ENCODE peak calls at places on chromosomes 5 and 9, in seven cellular contexts. M is transverse colon, J is A549, H is ovary, V is stomach, A is H1, X is K562. B is an unnamed sample.

GRCh38 chr5:124839371-124839998 is 93.0 kb upstream of the ZNF608 start:
- DNase-seq in V (no peak), H (no peak), M (no peak), J (no peak), X (no peak), A (no peak), B (no peak)

GRCh38 chr9:18480649-18481048 is 6.7 kb downstream of the ADAMTSL1 start:
- DNase-seq in V (no peak), X (no peak), H (no peak), M (no peak), J (no peak), A (no peak), B (no peak)

GRCh38 chr9:80320916-80321315 is 749.2 kb downstream of the TLE4 start:
- DNase-seq in X (no peak), V (no peak), M (no peak), H (no peak), A (no peak), J (no peak), B (no peak)

GRCh38 chr5:169350759-169351240 is 49.9 kb upstream of the SLIT3 start:
- DNase-seq in V (no peak), J (peak; percentile 96), X (no peak), M (no peak), H (no peak), A (peak; percentile 31), B (no peak)

GRCh38 chr5:133421394-133421793 is 190.9 kb downstream of the FSTL4 start:
- DNase-seq in V (no peak), H (no peak), X (peak; percentile 58), J (peak; percentile 36), A (peak; percentile 49), M (no peak), B (no peak)

GRCh38 chr9:36317766-36318165 is 59.5 kb upstream of the GNE start:
- DNase-seq in H (no peak), J (peak; percentile 95), M (peak; percentile 91), V (peak; percentile 69), A (no peak), X (no peak), B (no peak)

GRCh38 chr5:761206-761771 is 23.2 kb downstream of the ZDHHC11B start:
- DNase-seq in M (no peak), A (no peak), X (no peak), J (no peak), H (peak; percentile 12), V (peak; percentile 23), B (no peak)

GRCh38 chr5:161544350-161544765 is 2.2 kb downstream of the GABRB2 start:
- DNase-seq in X (peak; percentile 72), H (no peak), M (peak; percentile 33), V (no peak), A (no peak), J (peak; percentile 55), B (no peak)

GRCh38 chr9:99824378-99825157 is 2.9 kb downstream of the NR4A3 start:
- DNase-seq in X (peak; percentile 40), J (no peak), A (no peak), V (peak; percentile 64), M (peak; percentile 58), H (peak; percentile 28), B (peak; percentile 91)

GRCh38 chr5:120465281-120465961 is 1.3 kb downstream of the PRR16 start:
- DNase-seq in A (no peak), J (no peak), X (peak; percentile 16), M (peak; percentile 11), V (no peak), H (no peak), B (no peak)

GRCh38 chr5:33675958-33676464 is 215.8 kb downstream of the ADAMTS12 start:
- DNase-seq in V (no peak), X (no peak), M (no peak), H (no peak), J (no peak), A (no peak), B (no peak)

GRCh38 chr9:91778031-91778430 is 172.0 kb downstream of the ROR2 start:
- DNase-seq in J (no peak), A (no peak), H (no peak), V (no peak), M (no peak), X (no peak), B (no peak)

GRCh38 chr5:128494516-128494915 is 43.5 kb downstream of the FBN2 start:
- DNase-seq in J (peak; percentile 12), X (no peak), H (no peak), V (no peak), A (no peak), M (no peak), B (no peak)

GRCh38 chr5:54959673-54960418 is 25.5 kb downstream of the ESM1 start:
- DNase-seq in A (peak; percentile 7), V (peak; percentile 74), H (no peak), M (peak; percentile 9), J (no peak), X (peak; percentile 18), B (peak; percentile 47)

GRCh38 chr5:1789838-1790462 is 9.7 kb downstream of the MRPL36 start:
- DNase-seq in H (no peak), V (no peak), A (no peak), X (no peak), M (no peak), J (no peak), B (no peak)

GRCh38 chr9:122406264-122406890 is 35.6 kb downstream of the PTGS1 start:
- DNase-seq in M (no peak), A (no peak), H (no peak), J (peak; percentile 19), V (no peak), X (no peak), B (no peak)

GRCh38 chr5:128765448-128766061 is 199.7 kb upstream of the SLC27A6 start:
- DNase-seq in X (no peak), V (no peak), H (no peak), J (no peak), M (no peak), A (no peak), B (no peak)

GRCh38 chr9:127877566-127877998 is at the start of gene AK1:
- DNase-seq in A (no peak), J (no peak), H (peak; percentile 84), V (peak; percentile 80), M (peak; percentile 84), X (peak; percentile 82), B (no peak)

GRCh38 chr9:115944166-115944948 is 209.2 kb upstream of the PAPPA start:
- DNase-seq in X (no peak), H (peak; percentile 10), V (peak; percentile 45), M (peak; percentile 50), J (peak; percentile 100), A (no peak), B (peak; percentile 95)

DNA sequence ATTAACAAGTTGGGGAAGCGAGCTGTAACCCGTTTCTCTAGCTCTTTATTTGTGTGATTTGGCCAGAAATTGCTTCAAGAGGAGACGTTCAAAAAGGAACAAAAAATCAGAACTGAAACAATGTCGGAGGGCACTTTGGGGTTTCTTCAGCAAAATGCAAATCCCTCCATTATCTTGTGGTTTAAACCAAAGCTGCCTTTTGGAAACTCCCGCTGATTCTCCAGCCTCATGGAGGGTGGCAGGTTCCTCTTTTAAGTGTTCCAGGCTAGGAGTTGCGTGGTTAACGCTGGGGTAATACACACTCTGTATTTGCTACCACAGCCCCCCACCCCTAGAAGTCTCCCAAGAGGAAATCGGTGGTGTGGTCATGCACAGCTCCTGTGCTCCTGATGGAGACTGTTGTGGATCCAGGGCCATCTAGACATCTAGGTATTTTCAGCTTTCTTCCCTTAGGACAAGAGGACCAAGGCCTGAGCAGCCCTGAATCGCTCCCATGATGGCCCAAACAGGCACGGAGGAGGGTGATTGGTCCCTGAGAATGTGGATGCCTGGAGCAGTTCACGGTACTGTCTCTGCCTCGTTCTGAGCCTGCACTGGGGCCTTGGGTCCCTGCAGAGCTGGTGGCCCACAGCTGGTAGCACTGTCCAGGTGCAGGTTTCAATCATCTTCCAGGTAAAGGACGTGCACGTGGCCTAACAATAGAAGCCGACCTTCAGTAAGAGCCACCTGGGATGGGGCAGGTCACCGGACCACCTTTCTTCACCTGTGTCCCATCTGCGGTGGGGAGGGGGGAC is 19.2 kb upstream of the FCN1 start:
- DNase-seq in M (peak; percentile 44), A (no peak), J (no peak), V (no peak), X (no peak), H (no peak), B (no peak)
- TF ChIP-seq EP300 in M (no peak), A (no peak), J (no peak), V (no peak), X (no peak), H (no peak), B (no peak)

DNA sequence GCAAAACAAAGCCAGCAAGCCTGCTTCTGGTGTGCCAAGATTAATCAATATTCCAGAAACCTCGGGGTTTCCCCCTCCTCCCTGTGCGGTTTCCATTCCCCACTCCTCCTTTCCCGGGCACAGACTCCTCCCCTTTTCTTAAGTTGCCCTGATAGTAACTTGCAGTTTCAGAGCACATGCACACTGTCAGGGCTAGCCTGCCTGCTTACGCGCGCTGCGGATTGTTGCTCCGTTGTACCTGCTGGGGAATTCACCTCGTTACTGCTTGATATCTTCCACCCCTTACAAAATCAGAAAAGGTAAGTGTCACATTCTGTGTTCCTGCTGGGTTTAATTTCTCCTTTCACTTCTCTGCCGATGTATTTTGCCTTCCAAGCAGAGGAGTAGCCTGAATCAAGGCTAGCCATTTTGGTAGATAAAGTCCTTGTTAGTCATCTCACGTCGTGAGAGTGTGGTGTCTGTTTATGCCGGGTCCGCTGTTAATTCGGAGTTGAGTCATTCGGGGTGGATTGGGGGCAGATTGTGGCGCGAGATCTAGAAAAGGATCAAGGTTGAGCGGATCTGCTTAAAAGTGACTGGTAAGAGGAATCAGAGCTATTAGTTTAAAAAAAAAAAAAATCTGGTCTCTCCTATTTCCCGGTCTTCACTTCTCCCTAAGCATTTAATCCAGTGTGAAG is at the start of gene SLC1A3:
- DNase-seq in J (peak; percentile 24), V (peak; percentile 46), H (peak; percentile 71), M (peak; percentile 22), A (no peak), X (no peak), B (no peak)
- TF ChIP-seq EP300 in J (no peak), V (no peak), H (no peak), M (no peak), A (no peak), X (no peak), B (no peak)

GRCh38 chr5:79985288-79985687 is 5.8 kb downstream of the MTX3 start:
- DNase-seq in M (no peak), J (no peak), V (no peak), A (no peak), X (no peak), H (no peak), B (no peak)

GRCh38 chr5:79990598-79991507 is at the start of gene MTX3:
- DNase-seq in H (peak; percentile 82), X (peak; percentile 15), V (peak; percentile 79), J (peak; percentile 86), M (peak; percentile 83), A (peak; percentile 73), B (peak; percentile 95)

GRCh38 chr5:79986260-79986659 is 4.8 kb downstream of the MTX3 start:
- DNase-seq in J (no peak), X (no peak), A (no peak), H (no peak), M (no peak), V (no peak), B (no peak)

GRCh38 chr5:79992891-79993290 is 1.8 kb upstream of the MTX3 start:
- DNase-seq in J (no peak), H (no peak), V (no peak), X (no peak), M (no peak), A (no peak), B (no peak)

GRCh38 chr5:79990205-79990597 is 861 bp downstream of the MTX3 start:
- DNase-seq in V (no peak), J (no peak), X (no peak), M (no peak), H (no peak), A (no peak), B (no peak)
- TF ChIP-seq EP300 in V (no peak), J (no peak), X (no peak), M (no peak), H (no peak), A (no peak), B (no peak)

GRCh38 chr9:114545055-114545454 is 39.8 kb upstream of the WHRN start:
- DNase-seq in A (no peak), X (no peak), H (no peak), J (no peak), M (no peak), V (no peak), B (no peak)
- TF ChIP-seq EP300 in A (no peak), X (no peak), H (no peak), J (no peak), M (no peak), V (no peak), B (no peak)